ENCODE peak calls at places on chromosomes 13 and 19, in seven cellular contexts. One of them, this sample, is unnamed. For H3K4me1, the result is how much of the 10 kb centered on the place peaks cover.

GRCh38 chr13:35966024-35966423 is 165.2 kb downstream of the DCLK1 start:
- DNase-seq in GM23338: no peak
- DNase-seq in spleen: no peak
- DNase-seq in H1: no peak
- DNase-seq in transverse colon: no peak
- DNase-seq in stomach: no peak
- DNase-seq in K562: no peak
- DNase-seq in this sample: no peak

GRCh38 chr13:32201809-32202208 is 113.4 kb downstream of the ZAR1L start:
- DNase-seq in stomach: no peak
- DNase-seq in transverse colon: no peak
- DNase-seq in GM23338: no peak
- DNase-seq in H1: no peak
- DNase-seq in K562: no peak
- DNase-seq in spleen: no peak
- DNase-seq in this sample: no peak

GRCh38 chr13:110330491-110331001 is 23.5 kb downstream of the COL4A2 start:
- DNase-seq in H1: no peak
- DNase-seq in transverse colon: no peak
- DNase-seq in stomach: no peak
- DNase-seq in K562: no peak
- DNase-seq in spleen: no peak
- DNase-seq in GM23338: no peak
- DNase-seq in this sample: no peak

GRCh38 chr13:93476175-93476574 is 249.6 kb downstream of the GPC6 start:
- DNase-seq in GM23338: no peak
- DNase-seq in K562: no peak
- DNase-seq in spleen: no peak
- DNase-seq in transverse colon: no peak
- DNase-seq in stomach: no peak
- DNase-seq in H1: no peak
- DNase-seq in this sample: no peak

GRCh38 chr13:41505209-41505835 is 48.0 kb downstream of the RGCC start:
- DNase-seq in H1: no peak
- DNase-seq in GM23338: no peak
- DNase-seq in spleen: no peak
- DNase-seq in stomach: no peak
- DNase-seq in transverse colon: no peak
- DNase-seq in K562: no peak
- DNase-seq in this sample: no peak

GRCh38 chr13:97371486-97372109 is 62.4 kb upstream of the RAP2A start:
- DNase-seq in H1: no peak
- DNase-seq in spleen: no peak
- DNase-seq in K562: no peak
- DNase-seq in transverse colon: no peak
- DNase-seq in stomach: no peak
- DNase-seq in GM23338: no peak
- DNase-seq in this sample: no peak

GRCh38 chr13:44815507-44816074 is 173.7 kb downstream of the NUFIP1 start:
- DNase-seq in K562: no peak
- DNase-seq in GM23338: peak
- DNase-seq in transverse colon: no peak
- DNase-seq in spleen: no peak
- DNase-seq in stomach: no peak
- DNase-seq in H1: no peak
- DNase-seq in this sample: peak

GRCh38 chr19:44306283-44306682 is 1.5 kb upstream of the ZNF235 start:
- DNase-seq in stomach: no peak
- DNase-seq in spleen: no peak
- DNase-seq in H1: no peak
- DNase-seq in GM23338: no peak
- DNase-seq in transverse colon: no peak
- DNase-seq in K562: no peak
- DNase-seq in this sample: no peak

GRCh38 chr13:50916701-50917184 is 7.2 kb downstream of the RNASEH2B start:
- DNase-seq in spleen: no peak
- DNase-seq in stomach: no peak
- DNase-seq in K562: no peak
- DNase-seq in H1: no peak
- DNase-seq in transverse colon: no peak
- DNase-seq in GM23338: no peak
- DNase-seq in this sample: no peak

GRCh38 chr19:18790566-18791314 is at the start of gene COMP:
- DNase-seq in spleen: peak
- DNase-seq in K562: no peak
- DNase-seq in transverse colon: no peak
- DNase-seq in GM23338: peak
- DNase-seq in H1: peak
- DNase-seq in stomach: no peak
- DNase-seq in this sample: no peak

GRCh38 chr13:48446454-48446853 is 33.5 kb upstream of the LPAR6 start:
- DNase-seq in stomach: no peak
- DNase-seq in H1: no peak
- DNase-seq in K562: no peak
- DNase-seq in GM23338: no peak
- DNase-seq in transverse colon: no peak
- DNase-seq in spleen: no peak
- DNase-seq in this sample: no peak

GRCh38 chr19:47013041-47013517 is 6.6 kb upstream of the NPAS1 start:
- DNase-seq in stomach: peak
- DNase-seq in GM23338: peak
- DNase-seq in K562: peak
- DNase-seq in transverse colon: peak
- DNase-seq in H1: peak
- DNase-seq in spleen: peak
- DNase-seq in this sample: peak

GRCh38 chr19:39212377-39212742 is 8.3 kb upstream of the SYCN start:
- DNase-seq in K562: peak
- DNase-seq in spleen: peak
- DNase-seq in transverse colon: peak
- DNase-seq in stomach: peak
- DNase-seq in GM23338: peak
- DNase-seq in H1: peak
- DNase-seq in this sample: no peak

GRCh38 chr19:40279120-40279551 is 6.0 kb downstream of the AKT2 start:
- DNase-seq in H1: no peak
- DNase-seq in GM23338: no peak
- DNase-seq in spleen: peak
- DNase-seq in transverse colon: peak
- DNase-seq in stomach: no peak
- DNase-seq in K562: no peak
- DNase-seq in this sample: no peak

GRCh38 chr13:27822258-27822872 is 30.1 kb downstream of the GSX1 start:
- DNase-seq in GM23338: peak
- DNase-seq in spleen: no peak
- DNase-seq in H1: no peak
- DNase-seq in stomach: no peak
- DNase-seq in K562: no peak
- DNase-seq in transverse colon: no peak
- DNase-seq in this sample: no peak

GRCh38 chr19:49475995-49476880 is 2.2 kb downstream of the FLT3LG start:
- DNase-seq in GM23338: peak
- DNase-seq in stomach: no peak
- DNase-seq in K562: peak
- DNase-seq in transverse colon: no peak
- DNase-seq in spleen: no peak
- DNase-seq in H1: peak
- DNase-seq in this sample: no peak

GRCh38 chr13:60418954-60419353 is 21.9 kb downstream of the TDRD3 start:
- DNase-seq in transverse colon: no peak
- DNase-seq in K562: no peak
- DNase-seq in spleen: no peak
- DNase-seq in GM23338: no peak
- DNase-seq in H1: no peak
- DNase-seq in stomach: no peak
- DNase-seq in this sample: no peak

GRCh38 chr13:112893570-112894422 is 75.2 kb upstream of the MCF2L start:
- DNase-seq in stomach: peak
- DNase-seq in K562: peak
- DNase-seq in H1: peak
- DNase-seq in spleen: peak
- DNase-seq in transverse colon: peak
- DNase-seq in GM23338: peak
- DNase-seq in this sample: no peak

GRCh38 chr13:38582133-38582532 is 104.7 kb upstream of the FREM2 start:
- DNase-seq in transverse colon: no peak
- DNase-seq in spleen: no peak
- DNase-seq in H1: no peak
- DNase-seq in stomach: no peak
- DNase-seq in GM23338: peak
- DNase-seq in K562: peak
- DNase-seq in this sample: no peak

GRCh38 chr19:28652790-28653189 is 560.2 kb downstream of the UQCRFS1 start:
- DNase-seq in GM23338: no peak
- DNase-seq in transverse colon: no peak
- DNase-seq in spleen: no peak
- DNase-seq in K562: no peak
- DNase-seq in stomach: no peak
- DNase-seq in H1: no peak
- DNase-seq in this sample: no peak

DNA sequence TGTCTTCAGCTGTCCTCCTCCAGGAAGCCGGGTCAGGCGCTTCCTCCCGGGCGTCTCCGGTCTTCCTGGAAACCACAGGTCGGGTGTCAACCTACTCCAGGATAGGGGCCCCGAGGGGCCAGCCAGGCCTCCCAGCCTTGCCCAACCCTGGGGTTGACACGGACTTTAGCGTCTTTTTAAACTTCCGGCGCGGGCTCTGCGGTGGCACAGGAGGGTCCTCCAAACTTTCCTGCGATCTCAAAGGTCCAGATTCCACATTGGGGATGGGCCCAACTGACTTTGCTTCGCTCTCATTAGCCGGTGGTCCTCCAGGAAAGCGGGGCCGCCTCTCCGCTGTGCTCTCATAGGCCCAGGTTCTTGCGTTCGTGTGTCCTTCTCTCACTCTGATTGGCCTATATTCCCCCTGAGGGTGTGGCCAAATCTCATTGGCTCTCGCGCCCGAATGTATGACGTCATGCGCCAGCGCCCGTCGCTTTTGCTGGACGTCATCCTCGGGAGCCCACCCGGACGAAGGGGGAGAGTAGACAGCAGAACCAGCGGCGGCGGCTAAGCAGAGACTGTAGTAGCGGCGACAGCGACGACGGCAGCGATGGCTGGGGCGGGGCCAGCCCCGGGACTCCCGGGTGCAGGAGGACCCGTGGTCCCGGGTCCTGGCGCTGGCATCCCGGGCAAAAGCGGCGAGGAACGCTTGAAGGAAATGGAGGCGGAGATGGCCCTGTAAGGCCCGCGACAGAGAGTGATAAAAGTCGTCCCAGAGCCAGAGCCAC is at the start of gene RBM42:
- DNase-seq in H1: peak
- DNase-seq in stomach: peak
- DNase-seq in transverse colon: peak
- DNase-seq in K562: peak
- DNase-seq in GM23338: peak
- DNase-seq in spleen: peak
- DNase-seq in this sample: peak
- TF ChIP-seq POLR2AphosphoS5 in H1: no peak
- TF ChIP-seq POLR2AphosphoS5 in stomach: peak
- TF ChIP-seq POLR2AphosphoS5 in transverse colon: peak
- TF ChIP-seq POLR2AphosphoS5 in K562: no peak
- TF ChIP-seq POLR2AphosphoS5 in GM23338: peak
- TF ChIP-seq POLR2AphosphoS5 in spleen: peak
- TF ChIP-seq POLR2AphosphoS5 in this sample: peak

DNA sequence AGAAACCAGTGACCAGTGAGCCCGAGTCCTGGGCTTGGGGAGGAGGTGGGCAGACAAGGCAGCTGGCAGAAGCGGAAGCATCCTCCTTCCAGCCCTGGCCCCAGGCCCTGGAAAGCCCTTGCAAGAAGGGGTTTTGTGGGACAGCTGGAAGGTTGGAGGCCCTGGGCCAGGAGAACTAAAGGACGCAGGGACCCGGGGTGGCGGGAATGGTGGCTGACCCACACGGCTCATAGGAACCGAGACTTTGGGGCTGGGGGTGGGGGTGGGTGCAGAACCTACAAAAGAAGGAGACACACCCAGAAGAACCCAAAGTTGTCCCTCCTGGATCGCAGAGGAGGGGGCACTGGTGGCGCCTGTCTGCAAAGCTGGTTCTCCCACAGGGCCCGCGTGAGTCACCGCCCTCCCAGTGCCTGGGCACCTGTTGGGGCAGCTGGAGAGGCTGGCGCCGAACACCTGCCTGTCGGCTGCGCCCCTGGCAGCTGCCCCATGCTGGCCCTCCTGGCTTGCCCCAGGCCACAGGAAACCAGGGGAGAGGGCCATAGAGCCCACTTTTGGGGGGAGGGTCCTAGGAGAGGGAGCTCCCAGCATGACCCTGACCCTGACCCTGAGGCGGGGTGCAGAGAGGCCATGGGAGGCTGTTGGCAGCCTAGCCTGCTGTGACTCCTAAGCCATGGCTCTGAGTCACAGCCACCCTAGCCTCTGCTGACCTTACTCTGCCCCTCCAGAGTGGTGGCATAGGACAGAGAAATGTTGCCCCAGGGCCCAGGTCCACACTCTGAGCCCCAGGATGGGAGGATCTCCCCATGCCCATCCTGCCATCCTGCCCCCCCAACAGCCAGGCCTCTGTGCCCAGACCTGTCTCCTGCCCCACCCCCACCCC is 768 bp downstream of the DMPK start:
- DNase-seq in H1: no peak
- DNase-seq in stomach: peak
- DNase-seq in K562: no peak
- DNase-seq in transverse colon: peak
- DNase-seq in GM23338: no peak
- DNase-seq in spleen: no peak
- DNase-seq in this sample: peak
- H3K4me1 ChIP-seq in H1: under half
- H3K4me1 ChIP-seq in stomach: half or more
- H3K4me1 ChIP-seq in K562: half or more
- H3K4me1 ChIP-seq in transverse colon: under half
- H3K4me1 ChIP-seq in GM23338: under half
- H3K4me1 ChIP-seq in spleen: half or more
- H3K4me1 ChIP-seq in this sample: under half

GRCh38 chr19:45862564-45863334 is at the start of gene SYMPK:
- DNase-seq in stomach: peak
- DNase-seq in GM23338: peak
- DNase-seq in H1: peak
- DNase-seq in spleen: peak
- DNase-seq in transverse colon: peak
- DNase-seq in K562: peak
- DNase-seq in this sample: peak
- TF ChIP-seq POLR2AphosphoS5 in stomach: peak
- TF ChIP-seq POLR2AphosphoS5 in GM23338: peak
- TF ChIP-seq POLR2AphosphoS5 in H1: peak
- TF ChIP-seq POLR2AphosphoS5 in spleen: peak
- TF ChIP-seq POLR2AphosphoS5 in transverse colon: peak
- TF ChIP-seq POLR2AphosphoS5 in K562: peak
- TF ChIP-seq POLR2AphosphoS5 in this sample: peak

GRCh38 chr13:66225071-66225470 is 1005.1 kb downstream of the PCDH9 start:
- DNase-seq in stomach: no peak
- DNase-seq in spleen: no peak
- DNase-seq in transverse colon: no peak
- DNase-seq in K562: no peak
- DNase-seq in GM23338: peak
- DNase-seq in H1: no peak
- DNase-seq in this sample: no peak
- H3K4me1 ChIP-seq in stomach: under half
- H3K4me1 ChIP-seq in spleen: under half
- H3K4me1 ChIP-seq in transverse colon: under half
- H3K4me1 ChIP-seq in K562: under half
- H3K4me1 ChIP-seq in GM23338: under half
- H3K4me1 ChIP-seq in H1: under half
- H3K4me1 ChIP-seq in this sample: under half

This sample was measured in breast epithelium.